ENCODE peak calls at places on chromosomes 3 and 15, in seven cellular contexts. One of them, this sample, is unnamed.

GRCh38 chr15:73370151-73370550 is 1.4 kb upstream of the HCN4 start:
- DNase-seq in fibroblast of villous mesenchyme: no peak
- DNase-seq in sigmoid colon: no peak
- DNase-seq in upper lobe of right lung: no peak
- DNase-seq in mammary epithelial cell: no peak
- DNase-seq in mucosa of descending colon: no peak
- DNase-seq in astrocyte of the cerebellum: no peak
- DNase-seq in this sample: no peak

GRCh38 chr3:112640333-112640863 is 545 bp downstream of the CCDC80 start:
- DNase-seq in fibroblast of villous mesenchyme: peak; percentile 93
- DNase-seq in sigmoid colon: peak; percentile 75
- DNase-seq in upper lobe of right lung: no peak
- DNase-seq in mammary epithelial cell: no peak
- DNase-seq in mucosa of descending colon: no peak
- DNase-seq in astrocyte of the cerebellum: peak; percentile 53
- DNase-seq in this sample: peak; percentile 74

GRCh38 chr3:62035664-62036063 is 337.7 kb downstream of the FEZF2 start:
- DNase-seq in fibroblast of villous mesenchyme: no peak
- DNase-seq in sigmoid colon: no peak
- DNase-seq in upper lobe of right lung: no peak
- DNase-seq in mammary epithelial cell: no peak
- DNase-seq in mucosa of descending colon: no peak
- DNase-seq in astrocyte of the cerebellum: no peak
- DNase-seq in this sample: no peak

GRCh38 chr3:114213669-114214541 is 23.5 kb downstream of the ZNF80 start:
- DNase-seq in fibroblast of villous mesenchyme: peak; percentile 12
- DNase-seq in sigmoid colon: no peak
- DNase-seq in upper lobe of right lung: no peak
- DNase-seq in mammary epithelial cell: no peak
- DNase-seq in mucosa of descending colon: no peak
- DNase-seq in astrocyte of the cerebellum: peak; percentile 19
- DNase-seq in this sample: peak; percentile 78

GRCh38 chr3:129052675-129053074 is 7.9 kb upstream of the GP9 start:
- DNase-seq in fibroblast of villous mesenchyme: no peak
- DNase-seq in sigmoid colon: no peak
- DNase-seq in upper lobe of right lung: peak; percentile 61
- DNase-seq in mammary epithelial cell: no peak
- DNase-seq in mucosa of descending colon: peak; percentile 54
- DNase-seq in astrocyte of the cerebellum: no peak
- DNase-seq in this sample: no peak

GRCh38 chr3:190122198-190122771 is 1.6 kb upstream of the P3H2 start:
- DNase-seq in fibroblast of villous mesenchyme: no peak
- DNase-seq in sigmoid colon: no peak
- DNase-seq in upper lobe of right lung: no peak
- DNase-seq in mammary epithelial cell: peak; percentile 68
- DNase-seq in mucosa of descending colon: no peak
- DNase-seq in astrocyte of the cerebellum: peak; percentile 90
- DNase-seq in this sample: no peak

GRCh38 chr3:144053121-144053520 is 81.5 kb downstream of the DIPK2A start:
- DNase-seq in fibroblast of villous mesenchyme: peak; percentile 13
- DNase-seq in sigmoid colon: no peak
- DNase-seq in upper lobe of right lung: no peak
- DNase-seq in mammary epithelial cell: peak; percentile 57
- DNase-seq in mucosa of descending colon: no peak
- DNase-seq in astrocyte of the cerebellum: peak; percentile 19
- DNase-seq in this sample: no peak

GRCh38 chr3:181173227-181173626 is 183.7 kb upstream of the DNAJC19 start:
- DNase-seq in fibroblast of villous mesenchyme: no peak
- DNase-seq in sigmoid colon: no peak
- DNase-seq in upper lobe of right lung: no peak
- DNase-seq in mammary epithelial cell: no peak
- DNase-seq in mucosa of descending colon: no peak
- DNase-seq in astrocyte of the cerebellum: no peak
- DNase-seq in this sample: no peak

GRCh38 chr3:119885746-119886530 is 104.0 kb downstream of the NR1I2 start:
- DNase-seq in fibroblast of villous mesenchyme: peak; percentile 65
- DNase-seq in sigmoid colon: no peak
- DNase-seq in upper lobe of right lung: no peak
- DNase-seq in mammary epithelial cell: peak; percentile 60
- DNase-seq in mucosa of descending colon: no peak
- DNase-seq in astrocyte of the cerebellum: no peak
- DNase-seq in this sample: no peak

GRCh38 chr3:65733459-65733858 is 305.3 kb downstream of the MAGI1 start:
- DNase-seq in fibroblast of villous mesenchyme: no peak
- DNase-seq in sigmoid colon: no peak
- DNase-seq in upper lobe of right lung: no peak
- DNase-seq in mammary epithelial cell: no peak
- DNase-seq in mucosa of descending colon: no peak
- DNase-seq in astrocyte of the cerebellum: no peak
- DNase-seq in this sample: no peak

GRCh38 chr3:65729973-65730372 is 308.7 kb downstream of the MAGI1 start:
- DNase-seq in fibroblast of villous mesenchyme: no peak
- DNase-seq in sigmoid colon: no peak
- DNase-seq in upper lobe of right lung: no peak
- DNase-seq in mammary epithelial cell: no peak
- DNase-seq in mucosa of descending colon: no peak
- DNase-seq in astrocyte of the cerebellum: no peak
- DNase-seq in this sample: no peak

GRCh38 chr3:65730449-65730848 is 308.3 kb downstream of the MAGI1 start:
- DNase-seq in fibroblast of villous mesenchyme: no peak
- DNase-seq in sigmoid colon: no peak
- DNase-seq in upper lobe of right lung: no peak
- DNase-seq in mammary epithelial cell: no peak
- DNase-seq in mucosa of descending colon: no peak
- DNase-seq in astrocyte of the cerebellum: no peak
- DNase-seq in this sample: no peak

GRCh38 chr3:65734382-65734781 is 304.3 kb downstream of the MAGI1 start:
- DNase-seq in fibroblast of villous mesenchyme: no peak
- DNase-seq in sigmoid colon: no peak
- DNase-seq in upper lobe of right lung: no peak
- DNase-seq in mammary epithelial cell: no peak
- DNase-seq in mucosa of descending colon: no peak
- DNase-seq in astrocyte of the cerebellum: no peak
- DNase-seq in this sample: no peak

GRCh38 chr3:65732060-65732933 is 306.4 kb downstream of the MAGI1 start:
- DNase-seq in fibroblast of villous mesenchyme: peak; percentile 63
- DNase-seq in sigmoid colon: no peak
- DNase-seq in upper lobe of right lung: no peak
- DNase-seq in mammary epithelial cell: peak; percentile 52
- DNase-seq in mucosa of descending colon: no peak
- DNase-seq in astrocyte of the cerebellum: peak; percentile 55
- DNase-seq in this sample: peak; percentile 18
- H3K4me3 ChIP-seq in fibroblast of villous mesenchyme: no peak overlapping the region
- H3K4me3 ChIP-seq in sigmoid colon: no peak overlapping the region
- H3K4me3 ChIP-seq in upper lobe of right lung: no peak overlapping the region
- H3K4me3 ChIP-seq in mammary epithelial cell: no peak overlapping the region
- H3K4me3 ChIP-seq in mucosa of descending colon: no peak overlapping the region
- H3K4me3 ChIP-seq in astrocyte of the cerebellum: no peak overlapping the region
- H3K4me3 ChIP-seq in this sample: no peak overlapping the region

DNA sequence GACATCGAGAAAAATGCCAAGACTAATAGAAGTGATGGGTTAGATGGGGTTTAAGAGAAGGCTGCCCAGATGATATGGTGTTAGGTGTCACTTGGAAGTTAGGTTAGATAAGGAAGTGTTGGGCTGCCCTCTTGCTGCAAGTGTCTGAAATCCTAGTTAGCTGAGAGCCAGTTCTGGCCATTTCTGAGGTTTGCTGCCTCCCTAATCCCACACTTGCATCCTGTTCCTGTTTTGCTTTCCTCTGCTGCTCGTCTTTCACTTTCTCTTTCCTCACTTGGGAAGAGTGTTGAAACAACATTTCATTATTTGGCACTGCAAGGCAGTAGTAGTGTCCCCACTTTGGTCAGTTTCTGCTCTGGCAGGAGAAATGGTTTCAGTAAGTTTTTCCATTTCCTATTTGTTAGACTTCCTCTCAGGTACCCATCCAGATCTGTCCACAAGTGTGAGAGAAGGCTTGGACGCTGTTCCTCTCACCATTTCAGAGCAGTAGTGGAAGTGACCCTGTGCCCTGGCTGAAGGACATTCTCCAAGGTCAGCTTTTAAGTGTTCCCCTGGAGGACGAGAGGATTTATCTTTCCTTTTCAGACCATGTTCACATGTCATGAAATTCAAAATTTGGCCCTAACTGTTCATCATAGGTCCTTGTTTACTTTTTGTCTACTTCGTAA is 93.3 kb downstream of the ADAMTSL3 start:
- DNase-seq in fibroblast of villous mesenchyme: peak; percentile 55
- DNase-seq in sigmoid colon: peak; percentile 87
- DNase-seq in upper lobe of right lung: no peak
- DNase-seq in mammary epithelial cell: peak; percentile 65
- DNase-seq in mucosa of descending colon: no peak
- DNase-seq in astrocyte of the cerebellum: peak; percentile 13
- DNase-seq in this sample: no peak
- TF ChIP-seq CTCF in fibroblast of villous mesenchyme: no peak
- TF ChIP-seq CTCF in sigmoid colon: peak; percentile 47
- TF ChIP-seq CTCF in upper lobe of right lung: peak; percentile 33
- TF ChIP-seq CTCF in mammary epithelial cell: peak; percentile 51
- TF ChIP-seq CTCF in mucosa of descending colon: no peak
- TF ChIP-seq CTCF in astrocyte of the cerebellum: peak; percentile 42
- TF ChIP-seq CTCF in this sample: peak; percentile 63

GRCh38 chr3:71197841-71198565 is 385.5 kb downstream of the FOXP1 start:
- DNase-seq in fibroblast of villous mesenchyme: no peak
- DNase-seq in sigmoid colon: no peak
- DNase-seq in upper lobe of right lung: no peak
- DNase-seq in mammary epithelial cell: no peak
- DNase-seq in mucosa of descending colon: no peak
- DNase-seq in astrocyte of the cerebellum: no peak
- DNase-seq in this sample: no peak

GRCh38 chr3:71194785-71195184 is 388.7 kb downstream of the FOXP1 start:
- DNase-seq in fibroblast of villous mesenchyme: no peak
- DNase-seq in sigmoid colon: no peak
- DNase-seq in upper lobe of right lung: no peak
- DNase-seq in mammary epithelial cell: no peak
- DNase-seq in mucosa of descending colon: no peak
- DNase-seq in astrocyte of the cerebellum: no peak
- DNase-seq in this sample: no peak

GRCh38 chr3:71191031-71191482 is 392.5 kb downstream of the FOXP1 start:
- DNase-seq in fibroblast of villous mesenchyme: peak; percentile 69
- DNase-seq in sigmoid colon: no peak
- DNase-seq in upper lobe of right lung: no peak
- DNase-seq in mammary epithelial cell: no peak
- DNase-seq in mucosa of descending colon: no peak
- DNase-seq in astrocyte of the cerebellum: no peak
- DNase-seq in this sample: no peak

GRCh38 chr3:71195492-71195891 is 388.0 kb downstream of the FOXP1 start:
- DNase-seq in fibroblast of villous mesenchyme: peak; percentile 61
- DNase-seq in sigmoid colon: no peak
- DNase-seq in upper lobe of right lung: no peak
- DNase-seq in mammary epithelial cell: no peak
- DNase-seq in mucosa of descending colon: no peak
- DNase-seq in astrocyte of the cerebellum: peak; percentile 89
- DNase-seq in this sample: no peak
- H3K4me3 ChIP-seq in fibroblast of villous mesenchyme: no peak overlapping the region
- H3K4me3 ChIP-seq in sigmoid colon: no peak overlapping the region
- H3K4me3 ChIP-seq in upper lobe of right lung: no peak overlapping the region
- H3K4me3 ChIP-seq in mammary epithelial cell: no peak overlapping the region
- H3K4me3 ChIP-seq in mucosa of descending colon: no peak overlapping the region
- H3K4me3 ChIP-seq in astrocyte of the cerebellum: no peak overlapping the region
- H3K4me3 ChIP-seq in this sample: no peak overlapping the region

GRCh38 chr15:55824857-55825613 is 82.1 kb upstream of the PRTG start:
- DNase-seq in fibroblast of villous mesenchyme: no peak
- DNase-seq in sigmoid colon: no peak
- DNase-seq in upper lobe of right lung: no peak
- DNase-seq in mammary epithelial cell: no peak
- DNase-seq in mucosa of descending colon: no peak
- DNase-seq in astrocyte of the cerebellum: no peak
- DNase-seq in this sample: no peak
- TF ChIP-seq CTCF in fibroblast of villous mesenchyme: no peak
- TF ChIP-seq CTCF in sigmoid colon: no peak
- TF ChIP-seq CTCF in upper lobe of right lung: no peak
- TF ChIP-seq CTCF in mammary epithelial cell: no peak
- TF ChIP-seq CTCF in mucosa of descending colon: no peak
- TF ChIP-seq CTCF in astrocyte of the cerebellum: no peak
- TF ChIP-seq CTCF in this sample: no peak

GRCh38 chr3:54122046-54122801 is at the start of gene CACNA2D3:
- DNase-seq in fibroblast of villous mesenchyme: peak; percentile 2
- DNase-seq in sigmoid colon: peak; percentile 82
- DNase-seq in upper lobe of right lung: peak; percentile 84
- DNase-seq in mammary epithelial cell: peak; percentile 9
- DNase-seq in mucosa of descending colon: no peak
- DNase-seq in astrocyte of the cerebellum: no peak
- DNase-seq in this sample: no peak

GRCh38 chr3:54122802-54123537 is 618 bp downstream of the CACNA2D3 start:
- DNase-seq in fibroblast of villous mesenchyme: no peak
- DNase-seq in sigmoid colon: no peak
- DNase-seq in upper lobe of right lung: no peak
- DNase-seq in mammary epithelial cell: peak; percentile 1
- DNase-seq in mucosa of descending colon: no peak
- DNase-seq in astrocyte of the cerebellum: no peak
- DNase-seq in this sample: no peak

GRCh38 chr3:54123538-54124196 is 1.3 kb downstream of the CACNA2D3 start:
- DNase-seq in fibroblast of villous mesenchyme: no peak
- DNase-seq in sigmoid colon: no peak
- DNase-seq in upper lobe of right lung: no peak
- DNase-seq in mammary epithelial cell: no peak
- DNase-seq in mucosa of descending colon: no peak
- DNase-seq in astrocyte of the cerebellum: no peak
- DNase-seq in this sample: no peak

GRCh38 chr3:54120657-54121403 is 1.5 kb upstream of the CACNA2D3 start:
- DNase-seq in fibroblast of villous mesenchyme: no peak
- DNase-seq in sigmoid colon: peak; percentile 70
- DNase-seq in upper lobe of right lung: peak; percentile 67
- DNase-seq in mammary epithelial cell: peak; percentile 19
- DNase-seq in mucosa of descending colon: no peak
- DNase-seq in astrocyte of the cerebellum: no peak
- DNase-seq in this sample: no peak

GRCh38 chr3:54121404-54122045 is 827 bp upstream of the CACNA2D3 start:
- DNase-seq in fibroblast of villous mesenchyme: no peak
- DNase-seq in sigmoid colon: no peak
- DNase-seq in upper lobe of right lung: no peak
- DNase-seq in mammary epithelial cell: no peak
- DNase-seq in mucosa of descending colon: no peak
- DNase-seq in astrocyte of the cerebellum: no peak
- DNase-seq in this sample: no peak
- H3K4me3 ChIP-seq in fibroblast of villous mesenchyme: no peak overlapping the region
- H3K4me3 ChIP-seq in sigmoid colon: peak overlapping the region; percentile 56
- H3K4me3 ChIP-seq in upper lobe of right lung: peak overlapping the region; percentile 58
- H3K4me3 ChIP-seq in mammary epithelial cell: peak overlapping the region; percentile 32
- H3K4me3 ChIP-seq in mucosa of descending colon: no peak overlapping the region
- H3K4me3 ChIP-seq in astrocyte of the cerebellum: peak overlapping the region; percentile 33
- H3K4me3 ChIP-seq in this sample: peak overlapping the region; percentile 71

DNA sequence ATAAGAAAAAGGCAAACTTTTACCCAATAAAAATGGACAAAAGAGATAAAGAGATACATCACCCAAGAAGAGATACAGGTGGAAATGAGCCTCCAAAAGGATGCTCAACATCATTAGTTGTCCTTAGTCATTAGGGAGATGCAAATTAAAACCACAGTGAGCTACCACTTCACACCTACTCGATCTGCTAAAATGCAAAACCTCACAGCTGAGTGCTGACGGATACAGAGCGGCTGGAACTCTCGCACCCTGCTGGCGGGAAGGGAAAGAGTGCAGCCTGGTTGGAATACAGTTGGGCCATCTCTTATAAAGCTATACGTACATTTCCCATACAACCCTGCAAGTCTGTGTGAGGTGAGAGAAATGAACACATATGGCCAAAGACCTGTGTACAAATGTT is 78.5 kb upstream of the PRR20G start:
- DNase-seq in fibroblast of villous mesenchyme: no peak
- DNase-seq in sigmoid colon: no peak
- DNase-seq in upper lobe of right lung: no peak
- DNase-seq in mammary epithelial cell: no peak
- DNase-seq in mucosa of descending colon: no peak
- DNase-seq in astrocyte of the cerebellum: no peak
- DNase-seq in this sample: no peak
- TF ChIP-seq CTCF in fibroblast of villous mesenchyme: peak; percentile 11
- TF ChIP-seq CTCF in sigmoid colon: no peak
- TF ChIP-seq CTCF in upper lobe of right lung: no peak
- TF ChIP-seq CTCF in mammary epithelial cell: no peak
- TF ChIP-seq CTCF in mucosa of descending colon: no peak
- TF ChIP-seq CTCF in astrocyte of the cerebellum: no peak
- TF ChIP-seq CTCF in this sample: peak; percentile 4

GRCh38 chr3:17063591-17063990 is 178.8 kb downstream of the PLCL2 start:
- DNase-seq in fibroblast of villous mesenchyme: no peak
- DNase-seq in sigmoid colon: no peak
- DNase-seq in upper lobe of right lung: no peak
- DNase-seq in mammary epithelial cell: no peak
- DNase-seq in mucosa of descending colon: no peak
- DNase-seq in astrocyte of the cerebellum: no peak
- DNase-seq in this sample: no peak
- H3K4me3 ChIP-seq in fibroblast of villous mesenchyme: no peak overlapping the region
- H3K4me3 ChIP-seq in sigmoid colon: no peak overlapping the region
- H3K4me3 ChIP-seq in upper lobe of right lung: no peak overlapping the region
- H3K4me3 ChIP-seq in mammary epithelial cell: no peak overlapping the region
- H3K4me3 ChIP-seq in mucosa of descending colon: no peak overlapping the region
- H3K4me3 ChIP-seq in astrocyte of the cerebellum: no peak overlapping the region
- H3K4me3 ChIP-seq in this sample: no peak overlapping the region

This sample was measured in epithelial cell of proximal tubule.